ENCODE peak calls at places on chromosome 6, in four cellular contexts. One of them, this sample, is unnamed.

GRCh38 chr6:159973406-159973805 is 4.5 kb downstream of the IGF2R start:
- DNase-seq in astrocyte of the spinal cord: no peak
- DNase-seq in AG04449: no peak
- DNase-seq in fibroblast of pulmonary artery: no peak
- DNase-seq in this sample: no peak

GRCh38 chr6:154993026-154993425 is 2.1 kb upstream of the TIAM2 start:
- DNase-seq in astrocyte of the spinal cord: no peak
- DNase-seq in fibroblast of pulmonary artery: no peak
- DNase-seq in AG04449: no peak
- DNase-seq in this sample: no peak

GRCh38 chr6:170209354-170210025 is 81.4 kb downstream of the DLL1 start:
- DNase-seq in AG04449: no peak
- DNase-seq in astrocyte of the spinal cord: no peak
- DNase-seq in fibroblast of pulmonary artery: no peak
- DNase-seq in this sample: no peak

GRCh38 chr6:120077489-120077888 is 727.9 kb upstream of the MAN1A1 start:
- DNase-seq in fibroblast of pulmonary artery: peak; percentile 1
- DNase-seq in astrocyte of the spinal cord: peak; percentile 1
- DNase-seq in AG04449: no peak
- DNase-seq in this sample: no peak

GRCh38 chr6:13664703-13665352 is 46.8 kb downstream of the RANBP9 start:
- DNase-seq in fibroblast of pulmonary artery: peak; percentile 39
- DNase-seq in astrocyte of the spinal cord: no peak
- DNase-seq in AG04449: no peak
- DNase-seq in this sample: no peak

GRCh38 chr6:165913676-165914570 is 250.9 kb upstream of the PDE10A start:
- DNase-seq in fibroblast of pulmonary artery: peak; percentile 67
- DNase-seq in astrocyte of the spinal cord: peak; percentile 4
- DNase-seq in AG04449: no peak
- DNase-seq in this sample: no peak

GRCh38 chr6:108171291-108171917 is 5.6 kb downstream of the NR2E1 start:
- DNase-seq in AG04449: no peak
- DNase-seq in fibroblast of pulmonary artery: no peak
- DNase-seq in astrocyte of the spinal cord: no peak
- DNase-seq in this sample: no peak

GRCh38 chr6:14235653-14236356 is 118.2 kb downstream of the CD83 start:
- DNase-seq in astrocyte of the spinal cord: no peak
- DNase-seq in AG04449: no peak
- DNase-seq in fibroblast of pulmonary artery: no peak
- DNase-seq in this sample: no peak

GRCh38 chr6:2817778-2818443 is 23.8 kb downstream of the SERPINB1 start:
- DNase-seq in astrocyte of the spinal cord: peak; percentile 59
- DNase-seq in fibroblast of pulmonary artery: peak; percentile 69
- DNase-seq in AG04449: no peak
- DNase-seq in this sample: no peak

GRCh38 chr6:158879180-158879579 is 60.0 kb upstream of the EZR start:
- DNase-seq in fibroblast of pulmonary artery: no peak
- DNase-seq in astrocyte of the spinal cord: peak; percentile 37
- DNase-seq in AG04449: no peak
- DNase-seq in this sample: no peak

GRCh38 chr6:77425216-77425615 is 38.1 kb downstream of the HTR1B start:
- DNase-seq in astrocyte of the spinal cord: no peak
- DNase-seq in AG04449: no peak
- DNase-seq in fibroblast of pulmonary artery: peak; percentile 22
- DNase-seq in this sample: no peak

GRCh38 chr6:55319961-55320690 is 7.1 kb upstream of the GFRAL start:
- DNase-seq in fibroblast of pulmonary artery: no peak
- DNase-seq in AG04449: no peak
- DNase-seq in astrocyte of the spinal cord: no peak
- DNase-seq in this sample: no peak

GRCh38 chr6:125797934-125798444 is 7.2 kb downstream of the NCOA7 start:
- DNase-seq in astrocyte of the spinal cord: no peak
- DNase-seq in AG04449: no peak
- DNase-seq in fibroblast of pulmonary artery: no peak
- DNase-seq in this sample: no peak

GRCh38 chr6:167849846-167850459 is 23.2 kb downstream of the AFDN start:
- DNase-seq in fibroblast of pulmonary artery: peak; percentile 53
- DNase-seq in astrocyte of the spinal cord: no peak
- DNase-seq in AG04449: no peak
- DNase-seq in this sample: no peak

GRCh38 chr6:83153958-83154357 is 39.1 kb downstream of the PGM3 start:
- DNase-seq in fibroblast of pulmonary artery: peak; percentile 13
- DNase-seq in astrocyte of the spinal cord: no peak
- DNase-seq in AG04449: no peak
- DNase-seq in this sample: no peak

GRCh38 chr6:136060759-136061158 is 189.4 kb downstream of the MTFR2 start:
- DNase-seq in AG04449: no peak
- DNase-seq in fibroblast of pulmonary artery: no peak
- DNase-seq in astrocyte of the spinal cord: no peak
- DNase-seq in this sample: no peak

GRCh38 chr6:119340766-119341487 is 8.6 kb downstream of the MAN1A1 start:
- DNase-seq in astrocyte of the spinal cord: no peak
- DNase-seq in AG04449: no peak
- DNase-seq in fibroblast of pulmonary artery: no peak
- DNase-seq in this sample: no peak

GRCh38 chr6:82067021-82067420 is 180.5 kb downstream of the IBTK start:
- DNase-seq in fibroblast of pulmonary artery: peak; percentile 16
- DNase-seq in AG04449: no peak
- DNase-seq in astrocyte of the spinal cord: no peak
- DNase-seq in this sample: peak; percentile 48

GRCh38 chr6:11632795-11633511 is 95.4 kb downstream of the TMEM170B start:
- DNase-seq in AG04449: peak; percentile 58
- DNase-seq in fibroblast of pulmonary artery: peak; percentile 52
- DNase-seq in astrocyte of the spinal cord: peak; percentile 85
- DNase-seq in this sample: no peak

GRCh38 chr6:147154454-147154853 is 49.8 kb upstream of the STXBP5 start:
- DNase-seq in astrocyte of the spinal cord: peak; percentile 72
- DNase-seq in AG04449: no peak
- DNase-seq in fibroblast of pulmonary artery: peak; percentile 49
- DNase-seq in this sample: no peak

GRCh38 chr6:132122871-132123270 is 171.7 kb upstream of the CCN2 start:
- DNase-seq in AG04449: peak; percentile 81
- DNase-seq in astrocyte of the spinal cord: peak; percentile 97
- DNase-seq in fibroblast of pulmonary artery: no peak
- DNase-seq in this sample: no peak

GRCh38 chr6:82415820-82416219 is 52.2 kb downstream of the TPBG start:
- DNase-seq in AG04449: no peak
- DNase-seq in fibroblast of pulmonary artery: peak; percentile 14
- DNase-seq in astrocyte of the spinal cord: peak; percentile 9
- DNase-seq in this sample: no peak

GRCh38 chr6:135521431-135521830 is 23.9 kb upstream of the AHI1 start:
- DNase-seq in AG04449: no peak
- DNase-seq in fibroblast of pulmonary artery: no peak
- DNase-seq in astrocyte of the spinal cord: no peak
- DNase-seq in this sample: no peak

GRCh38 chr6:135128268-135128914 is 52.7 kb upstream of the MYB start:
- DNase-seq in astrocyte of the spinal cord: no peak
- DNase-seq in AG04449: no peak
- DNase-seq in fibroblast of pulmonary artery: no peak
- DNase-seq in this sample: peak; percentile 66

GRCh38 chr6:168193816-168194701 is 115.0 kb upstream of the FRMD1 start:
- DNase-seq in fibroblast of pulmonary artery: no peak
- DNase-seq in AG04449: no peak
- DNase-seq in astrocyte of the spinal cord: no peak
- DNase-seq in this sample: no peak

GRCh38 chr6:119037941-119038623 is 40.4 kb downstream of the FAM184A start:
- DNase-seq in fibroblast of pulmonary artery: no peak
- DNase-seq in astrocyte of the spinal cord: no peak
- DNase-seq in AG04449: no peak
- DNase-seq in this sample: no peak

GRCh38 chr6:168012431-168013249 is 15.2 kb downstream of the KIF25 start:
- DNase-seq in astrocyte of the spinal cord: no peak
- DNase-seq in AG04449: no peak
- DNase-seq in fibroblast of pulmonary artery: no peak
- DNase-seq in this sample: no peak

GRCh38 chr6:42042108-42042507 is 8.2 kb upstream of the TAF8 start:
- DNase-seq in astrocyte of the spinal cord: no peak
- DNase-seq in AG04449: no peak
- DNase-seq in fibroblast of pulmonary artery: no peak
- DNase-seq in this sample: no peak

DNA sequence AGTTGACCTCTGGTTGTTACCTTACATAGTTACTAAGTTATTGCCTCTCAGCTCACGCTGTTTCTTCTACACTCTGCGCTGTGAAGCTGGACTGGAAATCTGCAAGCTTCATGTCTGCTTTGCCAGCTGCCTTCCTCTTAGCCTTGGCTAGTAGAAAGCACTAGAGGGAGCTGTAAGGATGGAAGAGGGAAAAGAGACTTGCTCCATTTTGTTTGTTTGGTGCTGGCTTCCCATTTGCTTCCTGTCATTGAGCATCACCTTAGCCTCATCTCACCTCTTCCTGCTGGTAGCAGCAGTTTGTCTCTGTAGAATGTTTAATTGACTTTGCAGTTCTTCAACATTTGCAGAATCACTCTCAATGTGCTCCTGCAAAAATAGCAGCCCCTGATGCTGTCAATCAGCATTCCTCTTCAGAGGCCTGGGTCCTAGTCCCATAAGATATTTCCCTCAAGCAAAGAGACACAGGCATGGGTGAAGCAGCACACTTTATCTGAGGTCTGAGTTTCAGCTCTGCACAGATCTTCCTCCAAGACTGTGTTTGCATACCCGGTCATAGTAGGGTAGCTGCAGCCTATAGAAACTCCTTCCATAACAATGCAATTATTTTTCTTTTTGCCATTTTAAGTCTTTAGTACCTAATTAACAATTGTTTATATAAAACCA is 302.2 kb upstream of the EPHA7 start:
- DNase-seq in astrocyte of the spinal cord: peak; percentile 58
- DNase-seq in fibroblast of pulmonary artery: peak; percentile 54
- DNase-seq in AG04449: no peak
- DNase-seq in this sample: no peak
- TF ChIP-seq CTCF in astrocyte of the spinal cord: peak; percentile 78
- TF ChIP-seq CTCF in fibroblast of pulmonary artery: peak; percentile 69
- TF ChIP-seq CTCF in AG04449: peak; percentile 9
- TF ChIP-seq CTCF in this sample: no peak

GRCh38 chr6:163691049-163691448 is 276.5 kb downstream of the QKI start:
- DNase-seq in AG04449: no peak
- DNase-seq in astrocyte of the spinal cord: no peak
- DNase-seq in fibroblast of pulmonary artery: no peak
- DNase-seq in this sample: no peak
- TF ChIP-seq CTCF in AG04449: no peak
- TF ChIP-seq CTCF in astrocyte of the spinal cord: no peak
- TF ChIP-seq CTCF in fibroblast of pulmonary artery: no peak
- TF ChIP-seq CTCF in this sample: no peak

GRCh38 chr6:75244063-75244575 is 518 bp upstream of the COX7A2 start:
- DNase-seq in astrocyte of the spinal cord: no peak
- DNase-seq in fibroblast of pulmonary artery: no peak
- DNase-seq in AG04449: no peak
- DNase-seq in this sample: no peak

GRCh38 chr6:75246386-75246785 is 2.8 kb upstream of the COX7A2 start:
- DNase-seq in fibroblast of pulmonary artery: no peak
- DNase-seq in astrocyte of the spinal cord: no peak
- DNase-seq in AG04449: no peak
- DNase-seq in this sample: no peak

GRCh38 chr6:75243333-75244062 is at the start of gene COX7A2:
- DNase-seq in AG04449: peak; percentile 88
- DNase-seq in astrocyte of the spinal cord: peak; percentile 99
- DNase-seq in fibroblast of pulmonary artery: peak; percentile 99
- DNase-seq in this sample: peak; percentile 84
- TF ChIP-seq CTCF in AG04449: no peak
- TF ChIP-seq CTCF in astrocyte of the spinal cord: no peak
- TF ChIP-seq CTCF in fibroblast of pulmonary artery: no peak
- TF ChIP-seq CTCF in this sample: no peak

DNA sequence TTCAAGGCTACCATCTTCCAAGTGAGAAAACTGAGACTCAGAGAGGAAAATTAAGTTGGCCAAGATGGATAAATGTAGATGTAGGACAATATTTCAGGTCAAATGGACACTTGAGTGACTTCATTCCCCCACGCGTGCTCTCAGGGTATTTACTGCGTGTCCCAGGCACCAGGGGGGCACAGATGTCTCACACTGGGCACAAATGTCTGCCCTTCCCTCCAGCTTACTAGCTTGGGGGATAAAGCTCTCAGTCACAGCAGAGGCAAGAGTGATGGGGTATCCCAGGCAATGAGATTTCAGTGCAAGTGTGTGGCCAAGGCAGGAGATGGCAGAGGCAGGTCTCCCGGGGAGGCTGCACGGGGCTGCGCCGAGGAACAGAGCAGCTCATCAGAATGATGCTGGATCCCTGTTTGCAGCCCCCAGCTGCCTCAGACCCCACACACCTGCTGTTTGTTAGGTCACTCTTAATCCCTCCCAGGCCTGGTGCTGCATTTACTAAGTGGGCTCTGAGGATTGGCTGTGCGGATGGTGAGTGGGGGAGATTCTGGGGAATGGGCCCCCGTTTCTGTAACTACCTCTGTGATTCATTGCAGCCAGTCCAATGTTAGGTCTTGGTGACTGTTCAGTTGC is 44.1 kb downstream of the PTK7 start:
- DNase-seq in fibroblast of pulmonary artery: no peak
- DNase-seq in astrocyte of the spinal cord: no peak
- DNase-seq in AG04449: no peak
- DNase-seq in this sample: no peak
- TF ChIP-seq CTCF in fibroblast of pulmonary artery: no peak
- TF ChIP-seq CTCF in astrocyte of the spinal cord: no peak
- TF ChIP-seq CTCF in AG04449: no peak
- TF ChIP-seq CTCF in this sample: no peak

GRCh38 chr6:141552031-141552430 is 580.7 kb upstream of the GJE1 start:
- DNase-seq in AG04449: no peak
- DNase-seq in fibroblast of pulmonary artery: no peak
- DNase-seq in astrocyte of the spinal cord: no peak
- DNase-seq in this sample: no peak
- TF ChIP-seq CTCF in AG04449: no peak
- TF ChIP-seq CTCF in fibroblast of pulmonary artery: no peak
- TF ChIP-seq CTCF in astrocyte of the spinal cord: no peak
- TF ChIP-seq CTCF in this sample: no peak

GRCh38 chr6:116881236-116881635 is 4.2 kb downstream of the RFX6 start:
- DNase-seq in astrocyte of the spinal cord: no peak
- DNase-seq in AG04449: no peak
- DNase-seq in fibroblast of pulmonary artery: peak; percentile 3
- DNase-seq in this sample: no peak
- TF ChIP-seq CTCF in astrocyte of the spinal cord: no peak
- TF ChIP-seq CTCF in AG04449: no peak
- TF ChIP-seq CTCF in fibroblast of pulmonary artery: peak; percentile 6
- TF ChIP-seq CTCF in this sample: no peak

DNA sequence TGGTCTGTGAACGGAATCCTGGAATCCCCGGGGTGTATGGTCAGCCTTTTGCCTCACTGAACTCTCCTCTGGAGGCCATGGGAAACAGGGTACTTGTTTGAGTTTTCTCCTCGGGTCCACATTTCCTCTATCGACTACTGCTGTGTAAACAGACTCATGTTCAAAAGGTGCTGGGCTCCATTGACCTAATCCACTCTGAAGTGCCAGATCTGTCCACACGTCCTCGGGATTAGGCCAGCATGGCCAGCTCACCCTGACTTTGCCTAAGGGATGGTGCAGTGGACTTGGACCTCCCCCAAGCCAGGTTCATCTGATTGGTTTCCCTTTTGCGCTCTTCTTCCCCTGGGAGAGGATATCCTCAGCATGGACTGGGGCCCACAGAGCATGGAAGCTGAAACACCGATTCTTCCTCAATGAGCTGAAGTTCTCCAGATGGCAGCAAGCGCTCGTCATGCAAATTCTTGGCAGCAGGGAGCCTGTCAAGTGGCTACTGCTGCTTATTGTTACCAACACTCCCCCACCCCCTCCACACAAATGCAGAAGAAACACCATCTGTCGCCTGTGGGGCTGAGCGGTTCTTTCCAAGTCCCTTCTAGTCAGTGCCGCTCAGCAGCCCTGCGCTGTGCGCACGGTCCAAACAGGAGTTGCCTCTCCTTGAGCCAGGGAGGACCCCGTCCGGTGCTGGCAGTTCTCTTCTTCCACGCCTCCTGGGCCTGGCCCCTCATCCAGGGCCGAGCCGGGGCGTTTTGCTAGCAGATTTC is 292.6 kb upstream of the MARCKS start:
- DNase-seq in astrocyte of the spinal cord: peak; percentile 91
- DNase-seq in AG04449: peak; percentile 82
- DNase-seq in fibroblast of pulmonary artery: peak; percentile 98
- DNase-seq in this sample: no peak
- TF ChIP-seq CTCF in astrocyte of the spinal cord: no peak
- TF ChIP-seq CTCF in AG04449: no peak
- TF ChIP-seq CTCF in fibroblast of pulmonary artery: peak; percentile 6
- TF ChIP-seq CTCF in this sample: no peak

This sample was measured in GM10248.